ENCODE peak calls at places on chromosome 2, in four cellular contexts. One of them, this sample, is unnamed.

GRCh38 chr2:159715451-159715850 is 3.1 kb downstream of the MARCHF7 start:
- DNase-seq in iPS DF 6.9: no peak
- DNase-seq in HS-27A: no peak
- DNase-seq in T-helper 9 cell: no peak
- DNase-seq in this sample: no peak

GRCh38 chr2:110806053-110806452 is 73.7 kb downstream of the ACOXL start:
- DNase-seq in iPS DF 6.9: no peak
- DNase-seq in T-helper 9 cell: no peak
- DNase-seq in HS-27A: no peak
- DNase-seq in this sample: no peak

GRCh38 chr2:70684846-70685622 is 83.0 kb downstream of the ADD2 start:
- DNase-seq in iPS DF 6.9: no peak
- DNase-seq in T-helper 9 cell: no peak
- DNase-seq in HS-27A: no peak
- DNase-seq in this sample: peak

GRCh38 chr2:236550701-236551465 is 18.7 kb upstream of the ACKR3 start:
- DNase-seq in iPS DF 6.9: no peak
- DNase-seq in HS-27A: no peak
- DNase-seq in T-helper 9 cell: no peak
- DNase-seq in this sample: no peak

GRCh38 chr2:20135631-20136050 is 84.2 kb upstream of the LAPTM4A start:
- DNase-seq in HS-27A: no peak
- DNase-seq in T-helper 9 cell: no peak
- DNase-seq in iPS DF 6.9: peak
- DNase-seq in this sample: peak

GRCh38 chr2:10122500-10123280 is at the start of gene RRM2:
- DNase-seq in HS-27A: no peak
- DNase-seq in T-helper 9 cell: peak
- DNase-seq in iPS DF 6.9: peak
- DNase-seq in this sample: peak

GRCh38 chr2:120132190-120132589 is 91.0 kb downstream of the TMEM185B start:
- DNase-seq in HS-27A: no peak
- DNase-seq in iPS DF 6.9: no peak
- DNase-seq in T-helper 9 cell: no peak
- DNase-seq in this sample: no peak

GRCh38 chr2:236293241-236293810 is 29.1 kb upstream of the ASB18 start:
- DNase-seq in T-helper 9 cell: no peak
- DNase-seq in HS-27A: no peak
- DNase-seq in iPS DF 6.9: no peak
- DNase-seq in this sample: no peak

GRCh38 chr2:236867441-236868260 is 218.0 kb upstream of the COPS8 start:
- DNase-seq in iPS DF 6.9: no peak
- DNase-seq in HS-27A: no peak
- DNase-seq in T-helper 9 cell: no peak
- DNase-seq in this sample: peak

GRCh38 chr2:65913914-65914786 is 481.8 kb upstream of the SPRED2 start:
- DNase-seq in T-helper 9 cell: no peak
- DNase-seq in HS-27A: no peak
- DNase-seq in iPS DF 6.9: no peak
- DNase-seq in this sample: no peak

GRCh38 chr2:121336528-121337294 is 51.7 kb upstream of the TFCP2L1 start:
- DNase-seq in iPS DF 6.9: no peak
- DNase-seq in T-helper 9 cell: no peak
- DNase-seq in HS-27A: no peak
- DNase-seq in this sample: no peak

GRCh38 chr2:1599301-1600085 is 144.8 kb downstream of the PXDN start:
- DNase-seq in iPS DF 6.9: no peak
- DNase-seq in T-helper 9 cell: no peak
- DNase-seq in HS-27A: no peak
- DNase-seq in this sample: no peak

GRCh38 chr2:96116424-96116878 is at the start of gene ADRA2B:
- DNase-seq in iPS DF 6.9: no peak
- DNase-seq in T-helper 9 cell: peak
- DNase-seq in HS-27A: no peak
- DNase-seq in this sample: peak

GRCh38 chr2:201797175-201797840 is 9.0 kb upstream of the CDK15 start:
- DNase-seq in iPS DF 6.9: no peak
- DNase-seq in T-helper 9 cell: no peak
- DNase-seq in HS-27A: no peak
- DNase-seq in this sample: no peak

GRCh38 chr2:61620244-61621159 is 82.3 kb upstream of the XPO1 start:
- DNase-seq in T-helper 9 cell: no peak
- DNase-seq in HS-27A: no peak
- DNase-seq in iPS DF 6.9: no peak
- DNase-seq in this sample: no peak

GRCh38 chr2:207239222-207239674 is 73.5 kb upstream of the KLF7 start:
- DNase-seq in T-helper 9 cell: no peak
- DNase-seq in HS-27A: peak
- DNase-seq in iPS DF 6.9: no peak
- DNase-seq in this sample: no peak

GRCh38 chr2:178142274-178143065 is 30.2 kb downstream of the RBM45 start:
- DNase-seq in iPS DF 6.9: no peak
- DNase-seq in T-helper 9 cell: no peak
- DNase-seq in HS-27A: no peak
- DNase-seq in this sample: no peak

GRCh38 chr2:108364676-108365297 is 13.0 kb upstream of the SULT1C4 start:
- DNase-seq in T-helper 9 cell: no peak
- DNase-seq in iPS DF 6.9: no peak
- DNase-seq in HS-27A: no peak
- DNase-seq in this sample: no peak

GRCh38 chr2:217710218-217710565 is 292.6 kb downstream of the TNS1 start:
- DNase-seq in iPS DF 6.9: no peak
- DNase-seq in HS-27A: no peak
- DNase-seq in T-helper 9 cell: no peak
- DNase-seq in this sample: no peak

GRCh38 chr2:45024600-45025291 is 15.5 kb upstream of the SIX2 start:
- DNase-seq in HS-27A: peak
- DNase-seq in T-helper 9 cell: no peak
- DNase-seq in iPS DF 6.9: no peak
- DNase-seq in this sample: no peak

This sample was measured in H9.